ENCODE peak calls at places on chromosomes 5 and 9, in eight cellular contexts. P is activated gamma-delta T cell treated with Interleukin-2 at 50 U/mL for 16 hours; S is dermis blood vessel endothelial cell; F is effector CD4-positive, alpha-beta T cell; U is left ventricle myocardium inferior; R is Calu3; C is NCI-H774; L is GM23338. X is an unnamed sample.
A peak's percentile ranks its signal among the peaks of the same experiment; 100 is the strongest.

GRCh38 chr5:16596541-16596940 is 20.3 kb downstream of the RETREG1 start:
- DNase-seq in S (no peak), C (no peak), U (no peak), P (no peak), R (no peak), F (no peak), L (no peak), X (no peak)

GRCh38 chr5:142821733-142822487 is 51.7 kb downstream of the ARHGAP26 start:
- DNase-seq in L (no peak), S (peak; percentile 82), C (no peak), F (no peak), U (no peak), P (no peak), R (peak; percentile 34), X (no peak)

GRCh38 chr9:99039388-99040182 is 65.3 kb upstream of the TGFBR1 start:
- DNase-seq in S (peak; percentile 11), P (no peak), C (no peak), R (no peak), F (no peak), L (no peak), U (no peak), X (no peak)

GRCh38 chr5:73796164-73797141 is 170.5 kb downstream of the ARHGEF28 start:
- DNase-seq in F (no peak), R (peak; percentile 84), L (no peak), C (no peak), P (no peak), S (peak; percentile 94), U (peak; percentile 29), X (no peak)

GRCh38 chr5:144103611-144104010 is 66.8 kb downstream of the YIPF5 start:
- DNase-seq in C (no peak), R (no peak), S (no peak), L (no peak), U (no peak), F (no peak), P (no peak), X (no peak)

GRCh38 chr9:23220957-23221356 is 605.1 kb downstream of the ELAVL2 start:
- DNase-seq in C (no peak), L (no peak), F (no peak), R (no peak), P (no peak), S (no peak), U (no peak), X (no peak)

GRCh38 chr9:91890662-91891061 is 59.4 kb downstream of the ROR2 start:
- DNase-seq in S (no peak), C (no peak), U (no peak), R (no peak), F (no peak), L (no peak), P (no peak), X (no peak)

GRCh38 chr5:83374547-83374946 is 97.0 kb upstream of the VCAN start:
- DNase-seq in L (no peak), P (no peak), F (no peak), S (no peak), R (no peak), C (no peak), U (no peak), X (no peak)

GRCh38 chr5:96664669-96665068 is 2.5 kb downstream of the CAST start:
- DNase-seq in U (no peak), L (no peak), F (no peak), C (no peak), S (no peak), R (no peak), P (no peak), X (no peak)

GRCh38 chr5:61777292-61777691 is 445.2 kb downstream of the ZSWIM6 start:
- DNase-seq in F (no peak), P (no peak), C (no peak), R (no peak), S (no peak), L (no peak), U (no peak), X (no peak)

GRCh38 chr5:75734913-75735789 is 17.9 kb upstream of the POC5 start:
- DNase-seq in C (no peak), L (peak; percentile 79), S (peak; percentile 45), P (peak; percentile 10), R (peak; percentile 68), F (no peak), U (peak; percentile 20), X (peak; percentile 11)

GRCh38 chr9:16138561-16138960 is 585.7 kb downstream of the CCDC171 start:
- DNase-seq in U (no peak), P (no peak), F (no peak), L (no peak), S (no peak), C (no peak), R (no peak), X (no peak)

GRCh38 chr5:171750316-171750788 is 35.3 kb upstream of the SMIM23 start:
- DNase-seq in L (peak; percentile 65), S (peak; percentile 89), R (peak; percentile 35), F (no peak), P (no peak), C (no peak), U (peak; percentile 49), X (no peak)

GRCh38 chr9:112325127-112325526 is 8.3 kb downstream of the PTBP3 start:
- DNase-seq in P (no peak), F (no peak), R (peak; percentile 51), U (no peak), S (no peak), L (peak; percentile 74), C (no peak), X (no peak)

GRCh38 chr5:176614805-176615478 is 5.0 kb upstream of the GPRIN1 start:
- DNase-seq in S (peak; percentile 88), P (no peak), R (peak; percentile 30), L (no peak), U (no peak), C (no peak), F (no peak), X (no peak)

GRCh38 chr9:94511134-94511942 is 43.5 kb upstream of the PCAT7 start:
- DNase-seq in S (no peak), L (peak; percentile 36), U (no peak), C (peak; percentile 27), P (no peak), R (no peak), F (no peak), X (no peak)

GRCh38 chr5:94031631-94032030 is 290.2 kb upstream of the POU5F2 start:
- DNase-seq in F (no peak), S (no peak), P (no peak), R (no peak), C (no peak), U (no peak), L (no peak), X (no peak)

GRCh38 chr5:148374693-148375360 is 8.9 kb upstream of the FBXO38 start:
- DNase-seq in C (peak; percentile 20), S (peak; percentile 74), F (no peak), P (peak; percentile 7), R (peak; percentile 64), L (peak; percentile 88), U (no peak), X (peak; percentile 15)

GRCh38 chr5:78320461-78320860 is 26.0 kb upstream of the AP3B1 start:
- DNase-seq in R (peak; percentile 17), L (peak; percentile 67), P (no peak), U (no peak), C (peak; percentile 22), S (peak; percentile 64), F (no peak), X (no peak)

GRCh38 chr5:176402684-176403083 is 13.7 kb downstream of the CLTB start:
- DNase-seq in C (no peak), R (no peak), U (peak; percentile 38), F (no peak), L (no peak), P (no peak), S (no peak), X (no peak)

GRCh38 chr5:69032009-69032408 is 61.8 kb upstream of the SLC30A5 start:
- DNase-seq in C (no peak), R (no peak), S (no peak), P (no peak), L (peak; percentile 35), U (no peak), F (no peak), X (no peak)

GRCh38 chr5:171596391-171596878 is 177.0 kb downstream of the FGF18 start:
- DNase-seq in F (no peak), S (peak; percentile 86), C (no peak), U (peak; percentile 84), P (no peak), R (peak; percentile 62), L (peak; percentile 79), X (no peak)

GRCh38 chr5:130549884-130550552 is 615.0 kb downstream of the HINT1 start:
- DNase-seq in L (no peak), P (no peak), F (no peak), R (peak; percentile 64), U (no peak), C (no peak), S (peak; percentile 71), X (no peak)

GRCh38 chr9:19252174-19252884 is 21.8 kb downstream of the DENND4C start:
- DNase-seq in S (no peak), U (no peak), P (no peak), L (no peak), F (no peak), C (no peak), R (no peak), X (no peak)

GRCh38 chr9:93357649-93358048 is 93.8 kb upstream of the FAM120A start:
- DNase-seq in U (no peak), F (no peak), P (no peak), R (no peak), C (no peak), L (no peak), S (no peak), X (no peak)

GRCh38 chr9:89969156-89969566 is 364.3 kb downstream of the GADD45G start:
- DNase-seq in F (no peak), S (no peak), L (no peak), R (no peak), P (no peak), U (no peak), C (peak; percentile 36), X (no peak)

GRCh38 chr5:102815560-102816324 is 60.6 kb downstream of the PAM start:
- DNase-seq in C (no peak), S (peak; percentile 74), U (no peak), L (no peak), R (no peak), P (no peak), F (no peak), X (no peak)

GRCh38 chr5:3845249-3845648 is 249.6 kb downstream of the IRX1 start:
- DNase-seq in R (no peak), F (no peak), L (no peak), C (no peak), S (no peak), P (no peak), U (no peak), X (no peak)

GRCh38 chr5:80034962-80035821 is at the start of gene THBS4:
- DNase-seq in R (no peak), S (no peak), U (peak; percentile 19), F (no peak), L (peak; percentile 71), P (no peak), C (peak; percentile 2), X (no peak)

GRCh38 chr5:151222054-151222768 is 1.7 kb downstream of the CCDC69 start:
- DNase-seq in U (no peak), S (no peak), R (no peak), F (no peak), L (no peak), P (no peak), C (no peak), X (no peak)

GRCh38 chr5:171850354-171850947 is 64.8 kb downstream of the SMIM23 start:
- DNase-seq in S (peak; percentile 25), P (no peak), R (no peak), U (no peak), L (peak; percentile 90), F (no peak), C (no peak), X (no peak)

GRCh38 chr5:15525679-15526275 is 25.8 kb downstream of the FBXL7 start:
- DNase-seq in C (no peak), L (no peak), S (no peak), R (no peak), U (no peak), P (no peak), F (no peak), X (no peak)

GRCh38 chr9:114911167-114911821 is 19.1 kb downstream of the TNFSF8 start:
- DNase-seq in P (no peak), L (peak; percentile 72), S (peak; percentile 71), C (peak; percentile 48), U (no peak), F (no peak), R (peak; percentile 32), X (no peak)

GRCh38 chr5:169667896-169668674 is 31.0 kb downstream of the DOCK2 start:
- DNase-seq in S (no peak), P (no peak), C (no peak), F (no peak), U (no peak), L (no peak), R (no peak), X (no peak)